ENCODE peak calls at places on chromosomes 7 and 10, in four cellular contexts. E, R, K and G are unnamed samples.
A peak's percentile ranks its signal among the peaks of the same experiment; 100 is the strongest.

GRCh38 chr7:36215017-36215621 is 62.1 kb downstream of the EEPD1 start:
- DNase-seq in E (no peak), K (peak; percentile 88), R (no peak), G (no peak)

GRCh38 chr10:94205370-94205930 is 157.3 kb downstream of the NOC3L start:
- DNase-seq in R (peak; percentile 37), E (no peak), K (no peak), G (no peak)

GRCh38 chr7:31734456-31734855 is 47.4 kb downstream of the PPP1R17 start:
- DNase-seq in R (no peak), E (no peak), K (no peak), G (no peak)

GRCh38 chr7:17984288-17984687 is 43.4 kb downstream of the PRPS1L1 start:
- DNase-seq in R (no peak), E (no peak), K (no peak), G (no peak)

GRCh38 chr7:130397056-130397455 is 16.8 kb downstream of the CPA1 start:
- DNase-seq in R (no peak), E (no peak), K (no peak), G (no peak)

GRCh38 chr10:112783653-112784426 is 166.2 kb upstream of the TCF7L2 start:
- DNase-seq in R (no peak), K (no peak), E (no peak), G (no peak)

GRCh38 chr10:44589181-44589884 is 204.4 kb upstream of the CXCL12 start:
- DNase-seq in E (no peak), R (no peak), K (no peak), G (no peak)

GRCh38 chr7:141466151-141466904 is 84.9 kb upstream of the AGK start:
- DNase-seq in E (no peak), K (no peak), R (no peak), G (no peak)

GRCh38 chr10:89369142-89370105 is 8.4 kb upstream of the IFIT1B start:
- DNase-seq in K (peak; percentile 35), R (no peak), E (no peak), G (no peak)

GRCh38 chr7:24825931-24826661 is 68.8 kb upstream of the GSDME start:
- DNase-seq in K (no peak), E (no peak), R (no peak), G (no peak)

GRCh38 chr7:45088821-45089313 is at the start of gene NACAD:
- DNase-seq in E (peak; percentile 71), R (no peak), K (peak; percentile 99), G (peak; percentile 56)

GRCh38 chr10:109205929-109206585 is 717.3 kb downstream of the XPNPEP1 start:
- DNase-seq in K (no peak), R (no peak), E (no peak), G (no peak)

GRCh38 chr7:1946025-1946424 is 275.9 kb downstream of the ELFN1 start:
- DNase-seq in K (no peak), E (no peak), R (no peak), G (no peak)

GRCh38 chr10:42615419-42615818 is 23.0 kb downstream of the ZNF33B start:
- DNase-seq in R (no peak), K (no peak), E (no peak), G (no peak)

GRCh38 chr10:5888843-5889623 is 660 bp downstream of the ANKRD16 start:
- DNase-seq in K (peak; percentile 74), E (peak; percentile 24), R (no peak), G (peak; percentile 30)

GRCh38 chr10:1360581-1361164 is 304.5 kb downstream of the WDR37 start:
- DNase-seq in K (no peak), E (no peak), R (no peak), G (no peak)

GRCh38 chr10:114395361-114396022 is 8.8 kb downstream of the AFAP1L2 start:
- DNase-seq in E (no peak), K (no peak), R (no peak), G (no peak)

GRCh38 chr7:138097064-138097741 is 20.9 kb downstream of the AKR1D1 start:
- DNase-seq in R (no peak), K (peak; percentile 44), E (no peak), G (no peak)

GRCh38 chr7:6497994-6498393 is 50.2 kb upstream of the DAGLB start:
- DNase-seq in K (no peak), E (no peak), R (no peak), G (no peak)

GRCh38 chr7:128398016-128398840 is 11.6 kb downstream of the IMPDH1 start:
- DNase-seq in K (peak; percentile 90), E (peak; percentile 54), R (no peak), G (peak; percentile 36)

GRCh38 chr10:86086418-86086817 is 280.2 kb downstream of the GRID1 start:
- DNase-seq in R (no peak), K (no peak), E (no peak), G (no peak)

GRCh38 chr7:25720427-25720826 is 431.6 kb upstream of the NFE2L3 start:
- DNase-seq in R (peak; percentile 39), K (peak; percentile 39), E (no peak), G (no peak)

GRCh38 chr10:89224697-89225443 is 17.8 kb upstream of the CH25H start:
- DNase-seq in K (no peak), E (no peak), R (no peak), G (no peak)

GRCh38 chr10:92573091-92573797 is 649 bp downstream of the IDE start:
- DNase-seq in E (peak; percentile 12), K (peak; percentile 64), R (no peak), G (peak; percentile 22)

GRCh38 chr10:72736176-72736795 is 44.3 kb downstream of the MCU start:
- DNase-seq in R (no peak), K (no peak), E (no peak), G (no peak)

GRCh38 chr10:69800109-69800508 is 1.6 kb upstream of the COL13A1 start:
- DNase-seq in R (peak; percentile 17), E (peak; percentile 29), K (peak; percentile 73), G (no peak)

GRCh38 chr7:157714166-157715070 is 377.6 kb downstream of the DNAJB6 start:
- DNase-seq in K (no peak), R (no peak), E (no peak), G (no peak)

GRCh38 chr10:123132576-123133477 is 2.9 kb upstream of the HMX3 start:
- DNase-seq in R (peak; percentile 47), K (peak; percentile 89), E (peak; percentile 62), G (peak; percentile 64)